ENCODE peak calls at places on chromosomes 7 and 10, in four cellular contexts. L is mammary epithelial cell, H is Karpas-422, F is right atrium auricular region. T is an unnamed sample.

GRCh38 chr7:155846156-155846555 is 33.9 kb upstream of the SHH start:
- DNase-seq in L (no peak), H (no peak), F (no peak), T (no peak)

GRCh38 chr10:6204063-6204340 is 1.3 kb downstream of the PFKFB3 start:
- DNase-seq in L (no peak), H (peak), F (no peak), T (no peak)

GRCh38 chr7:34277016-34277800 is 371.9 kb downstream of the BMPER start:
- DNase-seq in L (no peak), H (no peak), F (no peak), T (no peak)

GRCh38 chr7:55641273-55641691 is 69.0 kb upstream of the VOPP1 start:
- DNase-seq in L (peak), H (peak), F (no peak), T (no peak)

GRCh38 chr7:82085116-82085515 is 315.3 kb upstream of the HGF start:
- DNase-seq in L (no peak), H (no peak), F (no peak), T (no peak)

GRCh38 chr10:3980660-3981059 is 195.7 kb upstream of the KLF6 start:
- DNase-seq in L (no peak), H (no peak), F (no peak), T (no peak)

GRCh38 chr7:91922857-91923256 is 17.8 kb upstream of the AKAP9 start:
- DNase-seq in L (no peak), H (no peak), F (no peak), T (no peak)

GRCh38 chr10:34526758-34527730 is 288.1 kb downstream of the PARD3 start:
- DNase-seq in L (peak), H (no peak), F (no peak), T (no peak)

GRCh38 chr10:96516337-96516736 is 2.6 kb upstream of the TLL2 start:
- DNase-seq in L (no peak), H (no peak), F (no peak), T (no peak)

GRCh38 chr7:31890198-31890597 is 180.0 kb downstream of the PDE1C start:
- DNase-seq in L (peak), H (no peak), F (no peak), T (no peak)

GRCh38 chr10:124827474-124827873 is 25.9 kb downstream of the ABRAXAS2 start:
- DNase-seq in L (no peak), H (peak), F (no peak), T (no peak)

GRCh38 chr10:95474228-95475002 is 86.8 kb downstream of the SORBS1 start:
- DNase-seq in L (peak), H (no peak), F (no peak), T (peak)

GRCh38 chr10:68230268-68230667 is 1.6 kb downstream of the ATOH7 start:
- DNase-seq in L (no peak), H (no peak), F (no peak), T (no peak)

GRCh38 chr10:97713351-97713827 is at the start of gene MARVELD1:
- DNase-seq in L (peak), H (no peak), F (peak), T (peak)

GRCh38 chr10:132685121-132685891 is 100.6 kb downstream of the NKX6-2 start:
- DNase-seq in L (no peak), H (no peak), F (peak), T (peak)

GRCh38 chr10:132685921-132686680 is 99.8 kb downstream of the NKX6-2 start:
- DNase-seq in L (no peak), H (no peak), F (no peak), T (peak)

GRCh38 chr10:132687181-132687892 is 98.6 kb downstream of the NKX6-2 start:
- DNase-seq in L (no peak), H (no peak), F (no peak), T (peak)

GRCh38 chr10:132681858-132682755 is 103.8 kb downstream of the NKX6-2 start:
- DNase-seq in L (no peak), H (no peak), F (no peak), T (peak)

DNA sequence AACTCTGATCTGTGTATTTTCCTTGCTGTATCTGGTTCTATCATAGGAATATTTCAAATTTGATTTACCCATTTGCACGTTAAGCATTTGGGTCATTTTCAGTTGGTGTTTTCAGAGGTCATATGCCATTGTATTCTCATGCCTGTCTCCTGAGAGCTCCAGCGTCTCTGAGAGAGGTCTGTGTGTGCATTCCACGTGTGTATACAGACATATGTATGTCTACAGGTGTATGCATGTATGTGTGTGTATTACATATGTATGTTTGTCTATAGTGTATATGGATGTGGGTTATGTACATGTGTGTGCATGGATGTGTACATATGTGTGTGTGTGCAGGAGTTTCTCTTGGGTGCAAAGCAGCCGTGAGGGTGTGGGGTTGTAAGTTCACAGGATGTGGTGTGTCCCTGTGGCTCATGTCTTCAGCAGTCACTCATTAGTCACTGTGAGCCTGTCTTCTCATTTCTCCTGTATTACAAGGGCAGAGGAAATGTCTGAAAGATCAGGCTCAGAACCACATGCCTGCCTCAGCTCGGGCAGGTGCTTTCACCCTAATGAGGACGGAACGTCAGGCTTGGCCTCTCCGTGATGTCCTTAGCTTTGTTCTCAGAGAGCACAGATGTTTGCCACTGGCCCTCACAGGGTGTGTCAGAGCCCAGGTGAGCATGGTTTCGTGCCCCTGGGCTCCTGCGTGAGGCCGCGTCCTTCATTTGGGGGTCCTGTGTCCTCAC is 101.6 kb downstream of the NKX6-2 start:
- DNase-seq in L (peak), H (no peak), F (no peak), T (peak)
- H3K4me3 ChIP-seq in L (no peak), H (no peak), F (no peak), T (no peak)

GRCh38 chr7:73770860-73771665 is 993 bp upstream of the CLDN3 start:
- DNase-seq in L (no peak), H (no peak), F (no peak), T (no peak)

GRCh38 chr7:73769481-73770001 is 529 bp downstream of the CLDN3 start:
- DNase-seq in L (no peak), H (no peak), F (no peak), T (no peak)

GRCh38 chr7:73766556-73767229 is 3.4 kb downstream of the CLDN3 start:
- DNase-seq in L (no peak), H (no peak), F (no peak), T (no peak)

GRCh38 chr7:73770002-73770859 is at the start of gene CLDN3:
- DNase-seq in L (peak), H (no peak), F (no peak), T (no peak)

DNA sequence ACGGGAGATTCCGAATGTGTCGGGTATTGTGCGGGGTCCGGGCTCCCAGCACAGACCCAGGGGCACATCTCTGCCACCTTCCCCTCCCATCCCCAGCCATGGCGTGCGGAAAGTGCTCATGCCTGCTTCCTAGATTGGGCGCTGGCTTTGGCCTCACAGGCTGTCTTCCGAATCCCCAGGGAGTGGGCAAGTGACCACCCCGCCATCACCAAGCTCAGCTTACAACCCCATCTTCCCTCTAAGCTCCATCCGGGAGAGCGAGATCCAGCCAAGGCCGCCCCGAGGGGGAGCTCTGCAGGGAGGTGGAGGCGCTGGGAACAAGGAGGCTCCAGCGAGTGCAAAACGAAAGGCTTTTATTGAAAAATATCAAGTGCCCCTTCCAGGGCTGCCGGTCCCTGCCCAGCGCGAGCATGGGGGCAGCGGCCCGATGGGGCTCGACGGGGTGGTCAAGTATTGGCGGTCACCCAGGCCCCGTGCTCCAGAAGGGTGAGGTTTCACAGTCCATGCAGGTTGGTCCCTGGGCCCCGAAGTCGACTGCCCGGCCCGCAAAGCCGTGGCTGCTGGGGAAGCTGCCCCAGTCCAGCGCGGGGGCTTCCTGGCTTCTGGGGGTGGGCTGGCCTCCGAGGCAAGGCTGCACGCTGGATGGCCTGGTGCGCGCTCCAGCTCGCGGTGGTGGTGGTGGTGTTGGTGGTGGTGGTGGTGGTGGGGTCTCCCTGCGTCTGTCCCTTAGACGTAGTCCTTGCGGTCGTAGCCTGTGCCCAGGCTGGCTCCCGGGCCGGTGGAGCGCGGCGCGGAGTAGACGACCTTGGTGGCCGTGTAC is 1.2 kb downstream of the CLDN3 start:
- DNase-seq in L (no peak), H (no peak), F (no peak), T (no peak)
- H3K4me3 ChIP-seq in L (no peak), H (no peak), F (no peak), T (peak)

GRCh38 chr7:99143522-99143852 is 421 bp downstream of the SMURF1 start:
- DNase-seq in L (no peak), H (no peak), F (no peak), T (no peak)

GRCh38 chr7:99142727-99143521 is 984 bp downstream of the SMURF1 start:
- DNase-seq in L (peak), H (peak), F (peak), T (peak)

GRCh38 chr7:99141756-99142726 is 1.9 kb downstream of the SMURF1 start:
- DNase-seq in L (peak), H (peak), F (peak), T (peak)

GRCh38 chr7:99140813-99141212 is 3.1 kb downstream of the SMURF1 start:
- DNase-seq in L (no peak), H (no peak), F (no peak), T (no peak)

GRCh38 chr7:99141334-99141733 is 2.6 kb downstream of the SMURF1 start:
- DNase-seq in L (no peak), H (no peak), F (no peak), T (no peak)
- H3K4me3 ChIP-seq in L (peak), H (peak), F (peak), T (peak)

GRCh38 chr10:116689096-116689495 is 53.3 kb downstream of the HSPA12A start:
- DNase-seq in L (no peak), H (no peak), F (no peak), T (no peak)

GRCh38 chr10:116691544-116692126 is 50.7 kb downstream of the HSPA12A start:
- DNase-seq in L (no peak), H (no peak), F (no peak), T (no peak)

GRCh38 chr10:116689744-116690143 is 52.6 kb downstream of the HSPA12A start:
- DNase-seq in L (no peak), H (no peak), F (no peak), T (no peak)

GRCh38 chr10:116691079-116691398 is 51.3 kb downstream of the HSPA12A start:
- DNase-seq in L (no peak), H (no peak), F (no peak), T (no peak)

DNA sequence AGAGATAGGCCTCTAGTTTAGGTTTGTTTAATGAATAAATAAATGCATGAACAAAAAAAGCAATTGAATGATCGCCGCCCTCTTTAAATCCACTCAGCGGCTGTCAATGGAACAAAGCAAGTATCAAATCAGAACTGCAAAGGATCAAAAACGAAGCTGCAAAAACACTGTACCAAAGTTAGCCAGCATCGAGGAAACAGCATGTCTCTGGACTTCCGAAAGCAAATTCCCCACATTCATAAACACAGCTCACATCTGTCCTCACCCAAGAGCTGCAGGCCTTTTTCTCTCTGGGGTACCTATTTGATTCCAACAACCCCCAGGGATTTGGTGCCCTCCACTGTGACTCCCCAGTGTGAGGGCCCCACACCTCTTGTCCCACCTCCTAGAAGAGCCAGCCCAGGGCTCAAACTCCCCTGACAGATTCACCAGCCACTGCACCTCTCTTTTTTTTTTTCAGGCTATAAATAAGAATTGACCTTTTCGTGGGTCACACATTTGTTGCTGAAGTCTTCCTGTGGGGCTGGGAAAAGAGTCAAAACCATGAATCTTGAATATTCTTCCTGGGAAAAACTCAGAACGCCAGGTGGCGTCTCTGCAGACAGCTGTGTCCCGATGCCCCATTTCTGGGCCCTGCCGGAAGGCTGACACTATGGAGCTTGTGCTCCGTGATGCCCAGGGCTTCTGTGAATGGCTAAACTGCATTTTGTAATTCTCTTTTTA is 51.8 kb downstream of the HSPA12A start:
- DNase-seq in L (no peak), H (no peak), F (no peak), T (no peak)
- H3K4me3 ChIP-seq in L (no peak), H (no peak), F (no peak), T (no peak)

GRCh38 chr10:32104622-32105509 is 48.6 kb upstream of the KIF5B start:
- DNase-seq in L (no peak), H (no peak), F (no peak), T (no peak)
- H3K4me3 ChIP-seq in L (no peak), H (no peak), F (no peak), T (no peak)

GRCh38 chr7:71132521-71133231 is 732 bp downstream of the GALNT17 start:
- DNase-seq in L (peak), H (no peak), F (no peak), T (no peak)
- H3K4me3 ChIP-seq in L (no peak), H (no peak), F (peak), T (peak)

GRCh38 chr10:22426653-22427052 is 81.4 kb downstream of the SPAG6 start:
- DNase-seq in L (no peak), H (no peak), F (no peak), T (no peak)

GRCh38 chr10:22427101-22427500 is 81.8 kb downstream of the SPAG6 start:
- DNase-seq in L (peak), H (no peak), F (no peak), T (no peak)

GRCh38 chr10:22427890-22428571 is 82.7 kb downstream of the SPAG6 start:
- DNase-seq in L (peak), H (no peak), F (no peak), T (no peak)

GRCh38 chr10:22429146-22429545 is 83.8 kb downstream of the SPAG6 start:
- DNase-seq in L (no peak), H (no peak), F (no peak), T (no peak)

GRCh38 chr10:22429981-22430421 is 84.7 kb downstream of the SPAG6 start:
- DNase-seq in L (no peak), H (no peak), F (no peak), T (no peak)
- H3K4me3 ChIP-seq in L (no peak), H (no peak), F (no peak), T (no peak)

GRCh38 chr10:79446451-79447020 is 1.1 kb upstream of the ZCCHC24 start:
- DNase-seq in L (no peak), H (no peak), F (peak), T (peak)
- H3K4me3 ChIP-seq in L (no peak), H (no peak), F (peak), T (peak)

DNA sequence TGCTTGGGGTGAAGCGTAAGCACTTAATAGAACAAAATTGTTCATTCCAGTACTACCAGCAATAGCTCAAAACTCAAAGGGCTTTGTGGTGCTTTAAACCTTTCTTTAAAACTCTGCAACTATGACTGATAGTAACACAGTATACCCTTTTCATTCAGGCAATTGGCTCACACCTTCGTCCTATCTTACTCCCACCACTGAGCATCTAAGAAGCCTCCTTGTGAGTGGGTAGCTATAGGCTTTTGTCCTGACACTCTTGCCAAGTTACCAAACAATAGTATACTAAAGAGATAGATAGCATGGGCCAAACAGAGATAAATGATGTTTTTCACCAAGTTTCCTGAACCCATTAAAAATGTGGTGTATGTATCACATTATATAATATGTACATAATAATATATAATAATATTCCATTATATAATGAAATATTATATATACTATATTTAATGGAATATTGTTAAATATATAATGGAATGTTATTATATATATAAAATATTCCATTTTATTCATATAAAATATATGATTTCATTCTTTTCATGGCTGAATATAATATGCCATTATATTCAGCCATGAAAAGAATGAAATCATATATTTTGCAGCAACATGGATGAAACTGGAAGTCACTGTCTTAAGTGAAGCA is 96.2 kb downstream of the TES start:
- DNase-seq in L (no peak), H (no peak), F (no peak), T (no peak)
- H3K4me3 ChIP-seq in L (no peak), H (no peak), F (no peak), T (no peak)

DNA sequence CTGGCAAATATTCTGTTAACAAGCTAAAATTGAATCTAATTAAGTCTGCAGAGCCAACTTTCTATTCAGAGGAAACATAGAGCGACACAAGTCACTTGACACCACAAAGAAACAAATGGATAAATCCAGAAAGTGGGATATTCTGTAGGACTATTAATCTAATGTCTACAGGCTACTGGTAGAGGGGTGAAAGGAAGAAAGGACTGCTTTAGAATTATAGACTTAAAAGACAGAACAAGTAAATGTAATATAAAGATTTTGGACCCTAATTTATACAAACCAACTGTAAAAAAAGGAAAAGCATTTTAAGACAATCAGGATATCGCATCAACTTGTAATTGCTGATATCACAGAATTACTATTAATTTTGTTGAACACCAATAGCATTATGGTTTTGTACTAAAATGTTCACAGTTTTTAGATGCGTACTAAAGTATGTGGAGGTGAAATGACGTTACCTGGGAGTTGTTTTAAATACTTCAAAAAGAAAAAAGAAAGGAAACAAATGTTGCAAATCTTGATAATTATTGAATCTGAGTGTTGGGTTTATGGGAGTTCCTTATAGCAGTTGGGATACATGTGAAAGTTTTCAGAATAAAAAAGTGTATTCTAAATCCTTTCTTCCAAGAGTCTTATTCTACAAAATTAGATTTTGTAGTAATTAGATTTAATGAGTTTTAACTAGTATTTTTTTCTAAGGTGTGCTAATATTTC is 73.5 kb upstream of the ASAH2 start:
- DNase-seq in L (no peak), H (no peak), F (no peak), T (no peak)
- H3K4me3 ChIP-seq in L (no peak), H (no peak), F (no peak), T (no peak)